ENCODE peak calls at places on chromosome 7, in four cellular contexts. F is hepatocyte, E is IMR-90, K is ELR. R is an unnamed sample.

GRCh38 chr7:45092100-45092930 is 3.5 kb upstream of the NACAD start:
- DNase-seq in F (no peak), E (peak), K (peak), R (peak)

GRCh38 chr7:46848944-46849343 is 733.0 kb downstream of the TNS3 start:
- DNase-seq in F (peak), E (peak), K (peak), R (no peak)

GRCh38 chr7:79789584-79790345 is 336.3 kb upstream of the MAGI2 start:
- DNase-seq in F (no peak), E (peak), K (no peak), R (no peak)

GRCh38 chr7:19413444-19413965 is 268.3 kb upstream of the FERD3L start:
- DNase-seq in F (no peak), E (peak), K (no peak), R (no peak)

GRCh38 chr7:56375173-56375572 is 259.0 kb upstream of the NUPR2 start:
- DNase-seq in F (no peak), E (no peak), K (no peak), R (no peak)

GRCh38 chr7:67392596-67393438 is 396.2 kb downstream of the TYW1 start:
- DNase-seq in F (no peak), E (no peak), K (no peak), R (peak)

GRCh38 chr7:116284390-116284789 is 74.1 kb downstream of the TES start:
- DNase-seq in F (no peak), E (peak), K (peak), R (no peak)

GRCh38 chr7:155269766-155270585 is 27.7 kb upstream of the INSIG1 start:
- DNase-seq in F (no peak), E (peak), K (peak), R (no peak)

R was measured in mesendoderm.